ENCODE peak calls at places on chromosomes 2 and 18, in four cellular contexts. G, R, S and N are unnamed samples.

GRCh38 chr2:226891780-226892590 is 56.1 kb downstream of the RHBDD1 start:
- DNase-seq in G (no peak), R (no peak), S (no peak), N (no peak)

GRCh38 chr2:101617188-101617587 is 80.3 kb upstream of the MAP4K4 start:
- DNase-seq in G (no peak), R (no peak), S (no peak), N (no peak)

GRCh38 chr2:223093436-223093839 is 41.4 kb downstream of the KCNE4 start:
- DNase-seq in G (peak; percentile 46), R (no peak), S (peak; percentile 64), N (no peak)

GRCh38 chr2:66456183-66457041 is 21.5 kb downstream of the MEIS1 start:
- DNase-seq in G (no peak), R (no peak), S (no peak), N (no peak)

GRCh38 chr18:67695684-67696083 is 179.2 kb upstream of the DSEL start:
- DNase-seq in G (no peak), R (no peak), S (no peak), N (no peak)

GRCh38 chr2:6639870-6640639 is 225.7 kb downstream of the CMPK2 start:
- DNase-seq in G (no peak), R (no peak), S (no peak), N (no peak)

GRCh38 chr2:159446817-159447216 is 160.3 kb upstream of the WDSUB1 start:
- DNase-seq in G (no peak), R (no peak), S (no peak), N (no peak)

GRCh38 chr2:48423376-48423775 is 106.6 kb upstream of the STON1 start:
- DNase-seq in G (no peak), R (no peak), S (no peak), N (no peak)

GRCh38 chr18:76518543-76519155 is 23.6 kb upstream of the ZNF516 start:
- DNase-seq in G (peak; percentile 67), R (peak; percentile 42), S (peak; percentile 50), N (no peak)

GRCh38 chr2:67476808-67477790 is 80.0 kb downstream of the ETAA1 start:
- DNase-seq in G (peak; percentile 16), R (peak; percentile 27), S (no peak), N (peak; percentile 4)

GRCh38 chr2:216603884-216604245 is 29.4 kb upstream of the IGFBP2 start:
- DNase-seq in G (no peak), R (no peak), S (no peak), N (no peak)

GRCh38 chr2:222024934-222025890 is 273.6 kb downstream of the PAX3 start:
- DNase-seq in G (no peak), R (peak; percentile 35), S (no peak), N (no peak)
- TF ChIP-seq CTCF in G (peak; percentile 31), R (peak; percentile 52), S (peak; percentile 52), N (peak; percentile 56)

GRCh38 chr2:212539145-212539880 is 711 bp upstream of the ERBB4 start:
- DNase-seq in G (no peak), R (peak; percentile 18), S (peak; percentile 52), N (no peak)

GRCh38 chr2:212536385-212537310 is 2.0 kb downstream of the ERBB4 start:
- DNase-seq in G (no peak), R (no peak), S (no peak), N (no peak)

GRCh38 chr2:212538156-212539144 is at the start of gene ERBB4:
- DNase-seq in G (no peak), R (no peak), S (peak; percentile 19), N (no peak)

GRCh38 chr2:212535963-212536362 is 2.6 kb downstream of the ERBB4 start:
- DNase-seq in G (no peak), R (no peak), S (no peak), N (no peak)

GRCh38 chr2:212537311-212538155 is 1.1 kb downstream of the ERBB4 start:
- DNase-seq in G (no peak), R (peak; percentile 30), S (peak; percentile 19), N (no peak)
- H3K4me3 ChIP-seq in G (peak overlapping the region; percentile 42), R (peak overlapping the region; percentile 27), S (peak overlapping the region; percentile 91), N (peak overlapping the region; percentile 31)

GRCh38 chr2:84865181-84865783 is 15.6 kb downstream of the TRABD2A start:
- DNase-seq in G (no peak), R (peak; percentile 53), S (no peak), N (no peak)
- TF ChIP-seq CTCF in G (peak; percentile 19), R (peak; percentile 38), S (no peak), N (peak; percentile 55)

GRCh38 chr18:9643549-9643948 is 29.2 kb upstream of the PPP4R1 start:
- DNase-seq in G (no peak), R (no peak), S (no peak), N (no peak)
- H3K4me3 ChIP-seq in G (no peak overlapping the region), R (no peak overlapping the region), S (no peak overlapping the region), N (no peak overlapping the region)

GRCh38 chr2:61694312-61695274 is 156.4 kb upstream of the XPO1 start:
- DNase-seq in G (peak; percentile 95), R (peak; percentile 97), S (peak; percentile 94), N (peak; percentile 90)
- TF ChIP-seq CTCF in G (peak; percentile 42), R (peak; percentile 75), S (peak; percentile 50), N (peak; percentile 59)

DNA sequence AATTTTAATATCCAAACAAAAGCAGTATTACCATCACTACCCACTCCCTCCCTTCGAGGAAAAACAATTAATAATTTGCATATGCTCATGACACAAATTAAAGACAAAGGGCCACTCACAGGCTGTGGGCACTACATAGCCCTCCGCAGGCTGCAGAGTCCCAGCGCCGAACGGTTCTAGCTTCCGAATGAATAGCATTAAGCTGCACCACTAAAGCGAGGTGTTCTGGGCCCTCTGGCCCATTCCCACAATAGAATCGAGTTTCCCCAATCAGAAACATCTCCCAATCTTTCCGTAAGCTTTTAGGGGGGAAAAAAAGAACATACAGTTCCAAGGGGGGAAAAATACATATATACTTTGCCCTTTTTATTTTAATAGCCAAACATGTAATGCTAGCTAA is 14.5 kb upstream of the SIX3 start:
- DNase-seq in G (no peak), R (no peak), S (no peak), N (no peak)
- H3K4me3 ChIP-seq in G (no peak overlapping the region), R (no peak overlapping the region), S (no peak overlapping the region), N (no peak overlapping the region)